ENCODE peak calls at places on chromosome 19, in seven cellular contexts. Y is SW 1271; Z is lower lobe of right lung; I is activated CD8-positive, alpha-beta memory T cell treated with anti-CD3 and anti-CD28 coated beads for 4 hours; W is chondrocyte; C is iPS DF 6.9; S is cardiac septum. M is an unnamed sample.

GRCh38 chr19:10773969-10774368 is 56.1 kb downstream of the DNM2 start:
- DNase-seq in Z (no peak), Y (no peak), W (no peak), I (no peak), S (no peak), C (no peak), M (no peak)

GRCh38 chr19:7238091-7238490 is 56.1 kb downstream of the INSR start:
- DNase-seq in C (no peak), Z (no peak), I (no peak), S (no peak), Y (no peak), W (no peak), M (no peak)

GRCh38 chr19:46471116-46471733 is at the start of gene PNMA8A:
- DNase-seq in I (no peak), S (peak; percentile 78), W (peak; percentile 95), Y (no peak), C (peak; percentile 95), Z (peak; percentile 62), M (no peak)

GRCh38 chr19:11663162-11663561 is 65.9 kb downstream of the ZNF627 start:
- DNase-seq in S (no peak), Z (no peak), I (no peak), C (no peak), Y (no peak), W (no peak), M (no peak)

GRCh38 chr19:50640368-50640767 is 687 bp upstream of the SYT3 start:
- DNase-seq in I (no peak), Z (no peak), S (no peak), C (no peak), W (no peak), Y (no peak), M (no peak)

GRCh38 chr19:17125728-17126677 is 50.4 kb downstream of the MYO9B start:
- DNase-seq in W (no peak), I (peak; percentile 44), Z (peak; percentile 84), Y (no peak), S (peak; percentile 88), C (no peak), M (no peak)

GRCh38 chr19:47776568-47776967 is 1.9 kb upstream of the SELENOW start:
- DNase-seq in C (no peak), Y (no peak), Z (no peak), W (no peak), S (no peak), I (no peak), M (no peak)

GRCh38 chr19:43774103-43774939 is 6.5 kb downstream of the KCNN4 start:
- DNase-seq in Y (no peak), S (no peak), I (no peak), C (no peak), W (peak; percentile 57), Z (peak; percentile 76), M (no peak)

GRCh38 chr19:4018140-4018613 is 10.6 kb downstream of the PIAS4 start:
- DNase-seq in Z (no peak), Y (no peak), S (no peak), I (no peak), C (no peak), W (no peak), M (no peak)

GRCh38 chr19:33403221-33403972 is 29.9 kb downstream of the CEBPG start:
- DNase-seq in W (peak; percentile 85), Z (peak; percentile 71), C (no peak), I (no peak), S (peak; percentile 63), Y (no peak), M (no peak)